ENCODE peak calls at places on chromosomes 4 and X, in ten cellular contexts. One of them, this sample, is unnamed.

GRCh38 chr4:112361181-112361791 is 64.1 kb downstream of the ALPK1 start:
- DNase-seq in activated T-cell treated with anti-CD3 and anti-CD28 coated beads, Interleukin-2, amount 50 U/mL, for 72 hours: peak; percentile 13
- DNase-seq in left ventricle myocardium superior: peak; percentile 23
- DNase-seq in T-helper 2 cell: no peak
- DNase-seq in stimulated activated CD4-positive, alpha-beta T cell treated with anti-CD3 and anti-CD28 coated beads, Interleukin-2, amount 100 ng/mL, for 4 hours: no peak
- DNase-seq in coronary artery: no peak
- DNase-seq in stomach: no peak
- DNase-seq in fibroblast of lung: peak; percentile 30
- DNase-seq in T-cell: no peak
- DNase-seq in activated naive CD8-positive, alpha-beta T cell treated with anti-CD3 and anti-CD28 coated beads, Interleukin-2, amount 50 U/mL, for 24 hours: peak; percentile 29
- DNase-seq in this sample: no peak

GRCh38 chr4:161002386-161002785 is 1161.4 kb downstream of the FSTL5 start:
- DNase-seq in activated T-cell treated with anti-CD3 and anti-CD28 coated beads, Interleukin-2, amount 50 U/mL, for 72 hours: no peak
- DNase-seq in left ventricle myocardium superior: no peak
- DNase-seq in T-helper 2 cell: no peak
- DNase-seq in stimulated activated CD4-positive, alpha-beta T cell treated with anti-CD3 and anti-CD28 coated beads, Interleukin-2, amount 100 ng/mL, for 4 hours: no peak
- DNase-seq in coronary artery: no peak
- DNase-seq in stomach: no peak
- DNase-seq in fibroblast of lung: no peak
- DNase-seq in T-cell: no peak
- DNase-seq in activated naive CD8-positive, alpha-beta T cell treated with anti-CD3 and anti-CD28 coated beads, Interleukin-2, amount 50 U/mL, for 24 hours: no peak
- DNase-seq in this sample: no peak

GRCh38 chr4:39486221-39486804 is 27.5 kb downstream of the LIAS start:
- DNase-seq in activated T-cell treated with anti-CD3 and anti-CD28 coated beads, Interleukin-2, amount 50 U/mL, for 72 hours: no peak
- DNase-seq in left ventricle myocardium superior: no peak
- DNase-seq in T-helper 2 cell: no peak
- DNase-seq in stimulated activated CD4-positive, alpha-beta T cell treated with anti-CD3 and anti-CD28 coated beads, Interleukin-2, amount 100 ng/mL, for 4 hours: no peak
- DNase-seq in coronary artery: no peak
- DNase-seq in stomach: no peak
- DNase-seq in fibroblast of lung: no peak
- DNase-seq in T-cell: no peak
- DNase-seq in activated naive CD8-positive, alpha-beta T cell treated with anti-CD3 and anti-CD28 coated beads, Interleukin-2, amount 50 U/mL, for 24 hours: no peak
- DNase-seq in this sample: no peak

GRCh38 chr4:81257021-81257420 is 42.0 kb upstream of the PRKG2 start:
- DNase-seq in activated T-cell treated with anti-CD3 and anti-CD28 coated beads, Interleukin-2, amount 50 U/mL, for 72 hours: no peak
- DNase-seq in left ventricle myocardium superior: no peak
- DNase-seq in T-helper 2 cell: no peak
- DNase-seq in stimulated activated CD4-positive, alpha-beta T cell treated with anti-CD3 and anti-CD28 coated beads, Interleukin-2, amount 100 ng/mL, for 4 hours: no peak
- DNase-seq in coronary artery: no peak
- DNase-seq in stomach: no peak
- DNase-seq in fibroblast of lung: peak; percentile 65
- DNase-seq in T-cell: no peak
- DNase-seq in activated naive CD8-positive, alpha-beta T cell treated with anti-CD3 and anti-CD28 coated beads, Interleukin-2, amount 50 U/mL, for 24 hours: no peak
- DNase-seq in this sample: no peak

GRCh38 chr4:5472166-5472565 is 236.2 kb downstream of the EVC2 start:
- DNase-seq in activated T-cell treated with anti-CD3 and anti-CD28 coated beads, Interleukin-2, amount 50 U/mL, for 72 hours: no peak
- DNase-seq in left ventricle myocardium superior: no peak
- DNase-seq in T-helper 2 cell: no peak
- DNase-seq in stimulated activated CD4-positive, alpha-beta T cell treated with anti-CD3 and anti-CD28 coated beads, Interleukin-2, amount 100 ng/mL, for 4 hours: no peak
- DNase-seq in coronary artery: peak; percentile 41
- DNase-seq in stomach: no peak
- DNase-seq in fibroblast of lung: no peak
- DNase-seq in T-cell: no peak
- DNase-seq in activated naive CD8-positive, alpha-beta T cell treated with anti-CD3 and anti-CD28 coated beads, Interleukin-2, amount 50 U/mL, for 24 hours: no peak
- DNase-seq in this sample: no peak

GRCh38 chr4:113502476-113502875 is 259.1 kb downstream of the CAMK2D start:
- DNase-seq in activated T-cell treated with anti-CD3 and anti-CD28 coated beads, Interleukin-2, amount 50 U/mL, for 72 hours: no peak
- DNase-seq in left ventricle myocardium superior: no peak
- DNase-seq in T-helper 2 cell: no peak
- DNase-seq in stimulated activated CD4-positive, alpha-beta T cell treated with anti-CD3 and anti-CD28 coated beads, Interleukin-2, amount 100 ng/mL, for 4 hours: no peak
- DNase-seq in coronary artery: no peak
- DNase-seq in stomach: no peak
- DNase-seq in fibroblast of lung: peak; percentile 13
- DNase-seq in T-cell: no peak
- DNase-seq in activated naive CD8-positive, alpha-beta T cell treated with anti-CD3 and anti-CD28 coated beads, Interleukin-2, amount 50 U/mL, for 24 hours: no peak
- DNase-seq in this sample: no peak

GRCh38 chr4:142715727-142716126 is 130.4 kb downstream of the INPP4B start:
- DNase-seq in activated T-cell treated with anti-CD3 and anti-CD28 coated beads, Interleukin-2, amount 50 U/mL, for 72 hours: no peak
- DNase-seq in left ventricle myocardium superior: no peak
- DNase-seq in T-helper 2 cell: no peak
- DNase-seq in stimulated activated CD4-positive, alpha-beta T cell treated with anti-CD3 and anti-CD28 coated beads, Interleukin-2, amount 100 ng/mL, for 4 hours: no peak
- DNase-seq in coronary artery: no peak
- DNase-seq in stomach: no peak
- DNase-seq in fibroblast of lung: no peak
- DNase-seq in T-cell: no peak
- DNase-seq in activated naive CD8-positive, alpha-beta T cell treated with anti-CD3 and anti-CD28 coated beads, Interleukin-2, amount 50 U/mL, for 24 hours: no peak
- DNase-seq in this sample: no peak

GRCh38 chr4:74054483-74055032 is 16.1 kb upstream of the CXCL3 start:
- DNase-seq in activated T-cell treated with anti-CD3 and anti-CD28 coated beads, Interleukin-2, amount 50 U/mL, for 72 hours: no peak
- DNase-seq in left ventricle myocardium superior: no peak
- DNase-seq in T-helper 2 cell: no peak
- DNase-seq in stimulated activated CD4-positive, alpha-beta T cell treated with anti-CD3 and anti-CD28 coated beads, Interleukin-2, amount 100 ng/mL, for 4 hours: no peak
- DNase-seq in coronary artery: no peak
- DNase-seq in stomach: no peak
- DNase-seq in fibroblast of lung: no peak
- DNase-seq in T-cell: no peak
- DNase-seq in activated naive CD8-positive, alpha-beta T cell treated with anti-CD3 and anti-CD28 coated beads, Interleukin-2, amount 50 U/mL, for 24 hours: no peak
- DNase-seq in this sample: no peak

GRCh38 chrX:53642326-53642725 is 44.2 kb downstream of the HUWE1 start:
- DNase-seq in activated T-cell treated with anti-CD3 and anti-CD28 coated beads, Interleukin-2, amount 50 U/mL, for 72 hours: no peak
- DNase-seq in left ventricle myocardium superior: no peak
- DNase-seq in T-helper 2 cell: no peak
- DNase-seq in stimulated activated CD4-positive, alpha-beta T cell treated with anti-CD3 and anti-CD28 coated beads, Interleukin-2, amount 100 ng/mL, for 4 hours: no peak
- DNase-seq in coronary artery: no peak
- DNase-seq in stomach: no peak
- DNase-seq in fibroblast of lung: no peak
- DNase-seq in T-cell: no peak
- DNase-seq in activated naive CD8-positive, alpha-beta T cell treated with anti-CD3 and anti-CD28 coated beads, Interleukin-2, amount 50 U/mL, for 24 hours: no peak
- DNase-seq in this sample: no peak

GRCh38 chrX:70196961-70197805 is 19.9 kb downstream of the DGAT2L6 start:
- DNase-seq in activated T-cell treated with anti-CD3 and anti-CD28 coated beads, Interleukin-2, amount 50 U/mL, for 72 hours: peak; percentile 75
- DNase-seq in left ventricle myocardium superior: no peak
- DNase-seq in T-helper 2 cell: peak; percentile 33
- DNase-seq in stimulated activated CD4-positive, alpha-beta T cell treated with anti-CD3 and anti-CD28 coated beads, Interleukin-2, amount 100 ng/mL, for 4 hours: peak; percentile 52
- DNase-seq in coronary artery: no peak
- DNase-seq in stomach: peak; percentile 51
- DNase-seq in fibroblast of lung: peak; percentile 34
- DNase-seq in T-cell: peak; percentile 60
- DNase-seq in activated naive CD8-positive, alpha-beta T cell treated with anti-CD3 and anti-CD28 coated beads, Interleukin-2, amount 50 U/mL, for 24 hours: peak; percentile 68
- DNase-seq in this sample: peak; percentile 36

GRCh38 chr4:112975567-112976355 is 73.7 kb upstream of the ANK2 start:
- DNase-seq in activated T-cell treated with anti-CD3 and anti-CD28 coated beads, Interleukin-2, amount 50 U/mL, for 72 hours: no peak
- DNase-seq in left ventricle myocardium superior: no peak
- DNase-seq in T-helper 2 cell: no peak
- DNase-seq in stimulated activated CD4-positive, alpha-beta T cell treated with anti-CD3 and anti-CD28 coated beads, Interleukin-2, amount 100 ng/mL, for 4 hours: no peak
- DNase-seq in coronary artery: no peak
- DNase-seq in stomach: no peak
- DNase-seq in fibroblast of lung: peak; percentile 21
- DNase-seq in T-cell: no peak
- DNase-seq in activated naive CD8-positive, alpha-beta T cell treated with anti-CD3 and anti-CD28 coated beads, Interleukin-2, amount 50 U/mL, for 24 hours: no peak
- DNase-seq in this sample: no peak

GRCh38 chrX:49226946-49227345 is 6.2 kb downstream of the CACNA1F start:
- DNase-seq in activated T-cell treated with anti-CD3 and anti-CD28 coated beads, Interleukin-2, amount 50 U/mL, for 72 hours: no peak
- DNase-seq in left ventricle myocardium superior: no peak
- DNase-seq in T-helper 2 cell: no peak
- DNase-seq in stimulated activated CD4-positive, alpha-beta T cell treated with anti-CD3 and anti-CD28 coated beads, Interleukin-2, amount 100 ng/mL, for 4 hours: no peak
- DNase-seq in coronary artery: no peak
- DNase-seq in stomach: no peak
- DNase-seq in fibroblast of lung: no peak
- DNase-seq in T-cell: no peak
- DNase-seq in activated naive CD8-positive, alpha-beta T cell treated with anti-CD3 and anti-CD28 coated beads, Interleukin-2, amount 50 U/mL, for 24 hours: no peak
- DNase-seq in this sample: no peak

GRCh38 chrX:105307762-105308161 is 87.3 kb upstream of the TEX13A start:
- DNase-seq in activated T-cell treated with anti-CD3 and anti-CD28 coated beads, Interleukin-2, amount 50 U/mL, for 72 hours: no peak
- DNase-seq in left ventricle myocardium superior: no peak
- DNase-seq in T-helper 2 cell: no peak
- DNase-seq in stimulated activated CD4-positive, alpha-beta T cell treated with anti-CD3 and anti-CD28 coated beads, Interleukin-2, amount 100 ng/mL, for 4 hours: no peak
- DNase-seq in coronary artery: no peak
- DNase-seq in stomach: no peak
- DNase-seq in fibroblast of lung: peak; percentile 34
- DNase-seq in T-cell: no peak
- DNase-seq in activated naive CD8-positive, alpha-beta T cell treated with anti-CD3 and anti-CD28 coated beads, Interleukin-2, amount 50 U/mL, for 24 hours: no peak
- DNase-seq in this sample: no peak

GRCh38 chr4:151866266-151866918 is 105.6 kb upstream of the GATB start:
- DNase-seq in activated T-cell treated with anti-CD3 and anti-CD28 coated beads, Interleukin-2, amount 50 U/mL, for 72 hours: no peak
- DNase-seq in left ventricle myocardium superior: peak; percentile 33
- DNase-seq in T-helper 2 cell: no peak
- DNase-seq in stimulated activated CD4-positive, alpha-beta T cell treated with anti-CD3 and anti-CD28 coated beads, Interleukin-2, amount 100 ng/mL, for 4 hours: no peak
- DNase-seq in coronary artery: no peak
- DNase-seq in stomach: no peak
- DNase-seq in fibroblast of lung: peak; percentile 49
- DNase-seq in T-cell: no peak
- DNase-seq in activated naive CD8-positive, alpha-beta T cell treated with anti-CD3 and anti-CD28 coated beads, Interleukin-2, amount 50 U/mL, for 24 hours: no peak
- DNase-seq in this sample: no peak

GRCh38 chr4:57875829-57876392 is 765.7 kb upstream of the IGFBP7 start:
- DNase-seq in activated T-cell treated with anti-CD3 and anti-CD28 coated beads, Interleukin-2, amount 50 U/mL, for 72 hours: no peak
- DNase-seq in left ventricle myocardium superior: no peak
- DNase-seq in T-helper 2 cell: no peak
- DNase-seq in stimulated activated CD4-positive, alpha-beta T cell treated with anti-CD3 and anti-CD28 coated beads, Interleukin-2, amount 100 ng/mL, for 4 hours: no peak
- DNase-seq in coronary artery: no peak
- DNase-seq in stomach: no peak
- DNase-seq in fibroblast of lung: no peak
- DNase-seq in T-cell: no peak
- DNase-seq in activated naive CD8-positive, alpha-beta T cell treated with anti-CD3 and anti-CD28 coated beads, Interleukin-2, amount 50 U/mL, for 24 hours: no peak
- DNase-seq in this sample: no peak

GRCh38 chr4:32519060-32519459 is 1798.9 kb downstream of the PCDH7 start:
- DNase-seq in activated T-cell treated with anti-CD3 and anti-CD28 coated beads, Interleukin-2, amount 50 U/mL, for 72 hours: no peak
- DNase-seq in left ventricle myocardium superior: no peak
- DNase-seq in T-helper 2 cell: no peak
- DNase-seq in stimulated activated CD4-positive, alpha-beta T cell treated with anti-CD3 and anti-CD28 coated beads, Interleukin-2, amount 100 ng/mL, for 4 hours: no peak
- DNase-seq in coronary artery: no peak
- DNase-seq in stomach: no peak
- DNase-seq in fibroblast of lung: no peak
- DNase-seq in T-cell: no peak
- DNase-seq in activated naive CD8-positive, alpha-beta T cell treated with anti-CD3 and anti-CD28 coated beads, Interleukin-2, amount 50 U/mL, for 24 hours: no peak
- DNase-seq in this sample: no peak

GRCh38 chr4:145891958-145892357 is 46.7 kb downstream of the ZNF827 start:
- DNase-seq in activated T-cell treated with anti-CD3 and anti-CD28 coated beads, Interleukin-2, amount 50 U/mL, for 72 hours: no peak
- DNase-seq in left ventricle myocardium superior: no peak
- DNase-seq in T-helper 2 cell: no peak
- DNase-seq in stimulated activated CD4-positive, alpha-beta T cell treated with anti-CD3 and anti-CD28 coated beads, Interleukin-2, amount 100 ng/mL, for 4 hours: no peak
- DNase-seq in coronary artery: no peak
- DNase-seq in stomach: no peak
- DNase-seq in fibroblast of lung: no peak
- DNase-seq in T-cell: no peak
- DNase-seq in activated naive CD8-positive, alpha-beta T cell treated with anti-CD3 and anti-CD28 coated beads, Interleukin-2, amount 50 U/mL, for 24 hours: no peak
- DNase-seq in this sample: no peak

GRCh38 chr4:183492791-183493221 is 12.1 kb upstream of the ING2 start:
- DNase-seq in activated T-cell treated with anti-CD3 and anti-CD28 coated beads, Interleukin-2, amount 50 U/mL, for 72 hours: no peak
- DNase-seq in left ventricle myocardium superior: no peak
- DNase-seq in T-helper 2 cell: no peak
- DNase-seq in stimulated activated CD4-positive, alpha-beta T cell treated with anti-CD3 and anti-CD28 coated beads, Interleukin-2, amount 100 ng/mL, for 4 hours: no peak
- DNase-seq in coronary artery: no peak
- DNase-seq in stomach: no peak
- DNase-seq in fibroblast of lung: peak; percentile 63
- DNase-seq in T-cell: no peak
- DNase-seq in activated naive CD8-positive, alpha-beta T cell treated with anti-CD3 and anti-CD28 coated beads, Interleukin-2, amount 50 U/mL, for 24 hours: no peak
- DNase-seq in this sample: no peak

GRCh38 chrX:13092455-13092941 is 48.1 kb upstream of the FAM9C start:
- DNase-seq in activated T-cell treated with anti-CD3 and anti-CD28 coated beads, Interleukin-2, amount 50 U/mL, for 72 hours: peak; percentile 78
- DNase-seq in left ventricle myocardium superior: peak; percentile 31
- DNase-seq in T-helper 2 cell: peak; percentile 85
- DNase-seq in stimulated activated CD4-positive, alpha-beta T cell treated with anti-CD3 and anti-CD28 coated beads, Interleukin-2, amount 100 ng/mL, for 4 hours: peak; percentile 68
- DNase-seq in coronary artery: no peak
- DNase-seq in stomach: peak; percentile 48
- DNase-seq in fibroblast of lung: no peak
- DNase-seq in T-cell: peak; percentile 77
- DNase-seq in activated naive CD8-positive, alpha-beta T cell treated with anti-CD3 and anti-CD28 coated beads, Interleukin-2, amount 50 U/mL, for 24 hours: peak; percentile 66
- DNase-seq in this sample: no peak

GRCh38 chrX:110401142-110401541 is 42.5 kb downstream of the RTL9 start:
- DNase-seq in activated T-cell treated with anti-CD3 and anti-CD28 coated beads, Interleukin-2, amount 50 U/mL, for 72 hours: no peak
- DNase-seq in left ventricle myocardium superior: no peak
- DNase-seq in T-helper 2 cell: no peak
- DNase-seq in stimulated activated CD4-positive, alpha-beta T cell treated with anti-CD3 and anti-CD28 coated beads, Interleukin-2, amount 100 ng/mL, for 4 hours: no peak
- DNase-seq in coronary artery: no peak
- DNase-seq in stomach: no peak
- DNase-seq in fibroblast of lung: no peak
- DNase-seq in T-cell: no peak
- DNase-seq in activated naive CD8-positive, alpha-beta T cell treated with anti-CD3 and anti-CD28 coated beads, Interleukin-2, amount 50 U/mL, for 24 hours: no peak
- DNase-seq in this sample: no peak

GRCh38 chr4:177487977-177488376 is 45.7 kb upstream of the AGA start:
- DNase-seq in activated T-cell treated with anti-CD3 and anti-CD28 coated beads, Interleukin-2, amount 50 U/mL, for 72 hours: no peak
- DNase-seq in left ventricle myocardium superior: no peak
- DNase-seq in T-helper 2 cell: no peak
- DNase-seq in stimulated activated CD4-positive, alpha-beta T cell treated with anti-CD3 and anti-CD28 coated beads, Interleukin-2, amount 100 ng/mL, for 4 hours: no peak
- DNase-seq in coronary artery: no peak
- DNase-seq in stomach: no peak
- DNase-seq in fibroblast of lung: peak; percentile 31
- DNase-seq in T-cell: no peak
- DNase-seq in activated naive CD8-positive, alpha-beta T cell treated with anti-CD3 and anti-CD28 coated beads, Interleukin-2, amount 50 U/mL, for 24 hours: no peak
- DNase-seq in this sample: no peak

GRCh38 chr4:83454626-83455025 is 997 bp downstream of the HELQ start:
- DNase-seq in activated T-cell treated with anti-CD3 and anti-CD28 coated beads, Interleukin-2, amount 50 U/mL, for 72 hours: no peak
- DNase-seq in left ventricle myocardium superior: no peak
- DNase-seq in T-helper 2 cell: no peak
- DNase-seq in stimulated activated CD4-positive, alpha-beta T cell treated with anti-CD3 and anti-CD28 coated beads, Interleukin-2, amount 100 ng/mL, for 4 hours: no peak
- DNase-seq in coronary artery: no peak
- DNase-seq in stomach: no peak
- DNase-seq in fibroblast of lung: peak; percentile 17
- DNase-seq in T-cell: no peak
- DNase-seq in activated naive CD8-positive, alpha-beta T cell treated with anti-CD3 and anti-CD28 coated beads, Interleukin-2, amount 50 U/mL, for 24 hours: no peak
- DNase-seq in this sample: no peak

GRCh38 chrX:50903387-50904027 is 7.0 kb upstream of the BMP15 start:
- DNase-seq in activated T-cell treated with anti-CD3 and anti-CD28 coated beads, Interleukin-2, amount 50 U/mL, for 72 hours: peak; percentile 2
- DNase-seq in left ventricle myocardium superior: no peak
- DNase-seq in T-helper 2 cell: no peak
- DNase-seq in stimulated activated CD4-positive, alpha-beta T cell treated with anti-CD3 and anti-CD28 coated beads, Interleukin-2, amount 100 ng/mL, for 4 hours: no peak
- DNase-seq in coronary artery: no peak
- DNase-seq in stomach: no peak
- DNase-seq in fibroblast of lung: peak; percentile 30
- DNase-seq in T-cell: no peak
- DNase-seq in activated naive CD8-positive, alpha-beta T cell treated with anti-CD3 and anti-CD28 coated beads, Interleukin-2, amount 50 U/mL, for 24 hours: peak; percentile 16
- DNase-seq in this sample: peak; percentile 4

GRCh38 chr4:106201373-106201772 is 114.6 kb downstream of the TBCK start:
- DNase-seq in activated T-cell treated with anti-CD3 and anti-CD28 coated beads, Interleukin-2, amount 50 U/mL, for 72 hours: no peak
- DNase-seq in left ventricle myocardium superior: no peak
- DNase-seq in T-helper 2 cell: no peak
- DNase-seq in stimulated activated CD4-positive, alpha-beta T cell treated with anti-CD3 and anti-CD28 coated beads, Interleukin-2, amount 100 ng/mL, for 4 hours: no peak
- DNase-seq in coronary artery: no peak
- DNase-seq in stomach: no peak
- DNase-seq in fibroblast of lung: peak; percentile 6
- DNase-seq in T-cell: no peak
- DNase-seq in activated naive CD8-positive, alpha-beta T cell treated with anti-CD3 and anti-CD28 coated beads, Interleukin-2, amount 50 U/mL, for 24 hours: no peak
- DNase-seq in this sample: no peak

This sample was measured in prostate gland.